ENCODE peak calls at places on chromosome 5, in seven cellular contexts. Z is esophagus squamous epithelium; H is stimulated activated naive CD4-positive, alpha-beta T cell treated with Interleukin-2 at 50 U/mL for 16 hours; B is amniotic stem cell; P is skeletal muscle cell; G is activated CD8-positive, alpha-beta memory T cell treated with anti-CD3 and anti-CD28 coated beads for 1 hour; N is COLO829. R is an unnamed sample.

GRCh38 chr5:61964199-61964598 is 341.8 kb upstream of the KIF2A start:
- DNase-seq in Z (no peak), H (no peak), B (no peak), P (no peak), G (no peak), N (no peak), R (no peak)

GRCh38 chr5:153770066-153770465 is 268.6 kb downstream of the FAM114A2 start:
- DNase-seq in Z (no peak), H (no peak), B (no peak), P (no peak), G (no peak), N (no peak), R (no peak)

GRCh38 chr5:124849774-124850173 is 103.3 kb upstream of the ZNF608 start:
- DNase-seq in Z (no peak), H (no peak), B (no peak), P (no peak), G (no peak), N (no peak), R (no peak)

GRCh38 chr5:71778678-71779276 is 59.7 kb downstream of the CARTPT start:
- DNase-seq in Z (no peak), H (no peak), B (peak), P (no peak), G (no peak), N (peak), R (no peak)

GRCh38 chr5:164277720-164278119 is 772.3 kb downstream of the MAT2B start:
- DNase-seq in Z (no peak), H (no peak), B (no peak), P (peak), G (no peak), N (no peak), R (no peak)

GRCh38 chr5:2382776-2383677 is 368.4 kb downstream of the IRX2 start:
- DNase-seq in Z (no peak), H (no peak), B (no peak), P (no peak), G (no peak), N (no peak), R (no peak)

GRCh38 chr5:61915646-61916045 is 390.4 kb upstream of the KIF2A start:
- DNase-seq in Z (no peak), H (no peak), B (no peak), P (no peak), G (no peak), N (no peak), R (no peak)

GRCh38 chr5:58002318-58002717 is 457.6 kb downstream of the PLK2 start:
- DNase-seq in Z (no peak), H (no peak), B (no peak), P (peak), G (no peak), N (no peak), R (no peak)

GRCh38 chr5:148760945-148761638 is 65.3 kb upstream of the ADRB2 start:
- DNase-seq in Z (no peak), H (no peak), B (no peak), P (no peak), G (no peak), N (no peak), R (no peak)

GRCh38 chr5:1949253-1949652 is 66.5 kb upstream of the IRX4 start:
- DNase-seq in Z (no peak), H (no peak), B (no peak), P (no peak), G (no peak), N (no peak), R (no peak)

GRCh38 chr5:13773652-13774051 is 170.8 kb downstream of the DNAH5 start:
- DNase-seq in Z (no peak), H (no peak), B (no peak), P (no peak), G (no peak), N (no peak), R (no peak)

GRCh38 chr5:115351356-115352195 is 55.1 kb upstream of the CCDC112 start:
- DNase-seq in Z (no peak), H (no peak), B (peak), P (no peak), G (no peak), N (peak), R (no peak)

GRCh38 chr5:102536323-102536928 is 37.6 kb upstream of the SLCO6A1 start:
- DNase-seq in Z (no peak), H (no peak), B (no peak), P (no peak), G (no peak), N (no peak), R (no peak)

GRCh38 chr5:93582677-93583524 is at the start of gene NR2F1:
- DNase-seq in Z (no peak), H (no peak), B (peak), P (peak), G (no peak), N (no peak), R (peak)

GRCh38 chr5:163569284-163569683 is 63.9 kb downstream of the MAT2B start:
- DNase-seq in Z (no peak), H (no peak), B (no peak), P (peak), G (no peak), N (no peak), R (no peak)

GRCh38 chr5:51378778-51379652 is 4.2 kb upstream of the ISL1 start:
- DNase-seq in Z (no peak), H (no peak), B (no peak), P (no peak), G (no peak), N (no peak), R (no peak)

GRCh38 chr5:74624931-74625505 is 15.5 kb downstream of the ENC1 start:
- DNase-seq in Z (no peak), H (no peak), B (no peak), P (no peak), G (no peak), N (no peak), R (no peak)

GRCh38 chr5:53490747-53491146 is 10.3 kb downstream of the FST start:
- DNase-seq in Z (no peak), H (no peak), B (peak), P (peak), G (no peak), N (no peak), R (no peak)

GRCh38 chr5:138789771-138790242 is 36.6 kb downstream of the CTNNA1 start:
- DNase-seq in Z (no peak), H (no peak), B (no peak), P (no peak), G (no peak), N (no peak), R (no peak)

GRCh38 chr5:62082370-62082778 is 223.6 kb upstream of the KIF2A start:
- DNase-seq in Z (no peak), H (no peak), B (peak), P (peak), G (no peak), N (no peak), R (no peak)

GRCh38 chr5:174614500-174615135 is 109.8 kb upstream of the MSX2 start:
- DNase-seq in Z (no peak), H (no peak), B (no peak), P (no peak), G (no peak), N (no peak), R (no peak)

GRCh38 chr5:36885566-36886485 is 9.3 kb downstream of the NIPBL start:
- DNase-seq in Z (no peak), H (no peak), B (no peak), P (no peak), G (no peak), N (no peak), R (no peak)

GRCh38 chr5:40405230-40405629 is 274.5 kb upstream of the PTGER4 start:
- DNase-seq in Z (no peak), H (no peak), B (no peak), P (no peak), G (no peak), N (no peak), R (no peak)

GRCh38 chr5:9621379-9621903 is 8.7 kb downstream of the TAS2R1 start:
- DNase-seq in Z (no peak), H (no peak), B (peak), P (peak), G (no peak), N (peak), R (no peak)

GRCh38 chr5:167320019-167320418 is 971.4 kb upstream of the WWC1 start:
- DNase-seq in Z (no peak), H (no peak), B (no peak), P (no peak), G (no peak), N (no peak), R (no peak)

GRCh38 chr5:179421156-179421895 is 76.1 kb upstream of the ADAMTS2 start:
- DNase-seq in Z (no peak), H (no peak), B (no peak), P (no peak), G (no peak), N (no peak), R (no peak)

GRCh38 chr5:143691278-143692236 is 120.4 kb upstream of the HMHB1 start:
- DNase-seq in Z (no peak), H (no peak), B (no peak), P (no peak), G (no peak), N (no peak), R (no peak)